ENCODE peak calls at places on chromosomes 5 and 9, in five cellular contexts. D is fibroblast of mammary gland, K is Calu3, H is NCI-H1417, V is IMR-90. L is an unnamed sample.

GRCh38 chr5:135174315-135175096 is 140.5 kb upstream of the PITX1 start:
- DNase-seq in K (no peak), D (no peak), V (peak; percentile 24), H (no peak), L (no peak)

GRCh38 chr5:73299665-73300435 is 126.9 kb downstream of the TMEM174 start:
- DNase-seq in H (no peak), D (no peak), V (peak; percentile 23), K (no peak), L (peak; percentile 58)

GRCh38 chr5:36878421-36879088 is 2.0 kb downstream of the NIPBL start:
- DNase-seq in V (peak; percentile 57), D (peak; percentile 55), K (peak; percentile 14), H (peak; percentile 80), L (peak; percentile 62)

GRCh38 chr5:143168877-143169810 is 234.3 kb downstream of the NR3C1 start:
- DNase-seq in D (no peak), K (no peak), H (no peak), V (no peak), L (no peak)

GRCh38 chr5:83522431-83522830 is 50.9 kb downstream of the VCAN start:
- DNase-seq in H (no peak), V (no peak), K (no peak), D (no peak), L (no peak)

GRCh38 chr5:151595411-151595826 is 4.3 kb upstream of the FAT2 start:
- DNase-seq in H (no peak), V (no peak), K (no peak), D (no peak), L (no peak)

GRCh38 chr9:70229579-70229978 is 29.2 kb upstream of the SMC5 start:
- DNase-seq in H (peak; percentile 62), V (peak; percentile 68), D (peak; percentile 61), K (no peak), L (peak; percentile 63)

GRCh38 chr5:180069589-180070247 is 1.8 kb downstream of the RNF130 start:
- DNase-seq in D (no peak), V (no peak), H (peak; percentile 14), K (no peak), L (peak; percentile 14)

GRCh38 chr9:36141288-36141687 is 4.8 kb downstream of the GLIPR2 start:
- DNase-seq in H (no peak), K (no peak), V (peak; percentile 41), D (peak; percentile 45), L (peak; percentile 39)

GRCh38 chr5:40521108-40521785 is 158.5 kb upstream of the PTGER4 start:
- DNase-seq in K (no peak), D (no peak), H (no peak), V (no peak), L (no peak)

GRCh38 chr9:126611188-126611587 is 2.5 kb upstream of the LMX1B start:
- DNase-seq in K (no peak), H (no peak), V (no peak), D (no peak), L (no peak)

L was measured in choroid plexus epithelial cell.